ENCODE peak calls at places on chromosomes 6 and 20, in nine cellular contexts. H is NCI-H1105, G is GM12865, N is fibroblast of mammary gland, F is A172, S is GM13977, O is T-helper 1 cell, C is SK-N-DZ, K is tibial artery. B is an unnamed sample.

GRCh38 chr6:140729521-140729920 is 1355.1 kb upstream of the CITED2 start:
- DNase-seq in H (no peak), G (no peak), N (no peak), F (no peak), S (no peak), O (no peak), C (no peak), K (no peak), B (no peak)

GRCh38 chr20:50794846-50795634 is at the start of gene BCAS4:
- DNase-seq in H (peak; percentile 62), G (peak; percentile 95), N (peak; percentile 70), F (peak; percentile 57), S (peak; percentile 96), O (peak; percentile 64), C (peak; percentile 87), K (peak; percentile 51), B (peak; percentile 64)

GRCh38 chr20:37095609-37096414 is at the start of gene RBL1:
- DNase-seq in H (peak; percentile 94), G (peak; percentile 95), N (peak; percentile 82), F (peak; percentile 80), S (peak; percentile 85), O (peak; percentile 71), C (peak; percentile 99), K (peak; percentile 81), B (peak; percentile 90)

GRCh38 chr6:17101422-17102257 is at the start of gene STMND1:
- DNase-seq in H (peak; percentile 72), G (peak; percentile 4), N (peak; percentile 20), F (peak; percentile 17), S (peak; percentile 55), O (no peak), C (peak; percentile 60), K (no peak), B (no peak)

GRCh38 chr6:166361080-166361429 is 18.7 kb upstream of the SFT2D1 start:
- DNase-seq in H (no peak), G (no peak), N (peak; percentile 68), F (no peak), S (no peak), O (no peak), C (no peak), K (no peak), B (no peak)

GRCh38 chr20:36084897-36085617 is 69.5 kb upstream of the EPB41L1 start:
- DNase-seq in H (no peak), G (no peak), N (peak; percentile 76), F (peak; percentile 71), S (no peak), O (no peak), C (no peak), K (no peak), B (no peak)

GRCh38 chr6:165448210-165448609 is 138.8 kb upstream of the C6orf118 start:
- DNase-seq in H (no peak), G (no peak), N (no peak), F (no peak), S (no peak), O (no peak), C (no peak), K (no peak), B (no peak)

GRCh38 chr20:46260936-46261454 is 47.3 kb downstream of the CDH22 start:
- DNase-seq in H (no peak), G (no peak), N (no peak), F (no peak), S (no peak), O (no peak), C (no peak), K (no peak), B (no peak)

GRCh38 chr6:83824388-83824801 is 28.8 kb upstream of the RIPPLY2 start:
- DNase-seq in H (no peak), G (no peak), N (peak; percentile 6), F (peak; percentile 39), S (no peak), O (no peak), C (no peak), K (no peak), B (no peak)

GRCh38 chr6:31355540-31355988 is 1.4 kb downstream of the HLA-B start:
- DNase-seq in H (no peak), G (no peak), N (no peak), F (no peak), S (no peak), O (no peak), C (no peak), K (no peak), B (no peak)

GRCh38 chr20:1694672-1695071 is 37.1 kb upstream of the SIRPG start:
- DNase-seq in H (no peak), G (no peak), N (no peak), F (no peak), S (no peak), O (no peak), C (no peak), K (no peak), B (no peak)

GRCh38 chr20:48295966-48296421 is 510.7 kb upstream of the SULF2 start:
- DNase-seq in H (no peak), G (no peak), N (peak; percentile 59), F (peak; percentile 55), S (no peak), O (no peak), C (peak; percentile 55), K (no peak), B (no peak)

GRCh38 chr20:25088267-25088666 is 6.3 kb upstream of the VSX1 start:
- DNase-seq in H (no peak), G (no peak), N (no peak), F (no peak), S (no peak), O (no peak), C (no peak), K (no peak), B (no peak)

GRCh38 chr6:70717038-70717801 is 49.5 kb downstream of the SMAP1 start:
- DNase-seq in H (no peak), G (peak; percentile 7), N (no peak), F (no peak), S (no peak), O (no peak), C (no peak), K (no peak), B (no peak)